ENCODE peak calls at places on chromosomes 4 and X, in six cellular contexts. One of them, this sample, is unnamed.

GRCh38 chr4:95296052-95296451 is 252.7 kb downstream of the UNC5C start:
- DNase-seq in NCI-H2107: no peak
- DNase-seq in bronchial epithelial cell: no peak
- DNase-seq in NCI-H1930: no peak
- DNase-seq in left cardiac atrium: no peak
- DNase-seq in nephron progenitor cell: no peak
- DNase-seq in this sample: no peak

GRCh38 chrX:41382699-41383645 is 49.0 kb downstream of the DDX3X start:
- DNase-seq in NCI-H1930: no peak
- DNase-seq in nephron progenitor cell: no peak
- DNase-seq in left cardiac atrium: no peak
- DNase-seq in NCI-H2107: peak; percentile 10
- DNase-seq in bronchial epithelial cell: no peak
- DNase-seq in this sample: no peak

GRCh38 chr4:7647932-7648812 is 213.4 kb upstream of the PSAPL1 start:
- DNase-seq in NCI-H2107: no peak
- DNase-seq in bronchial epithelial cell: no peak
- DNase-seq in NCI-H1930: no peak
- DNase-seq in nephron progenitor cell: no peak
- DNase-seq in left cardiac atrium: no peak
- DNase-seq in this sample: no peak

GRCh38 chrX:136652822-136653723 is 5.1 kb downstream of the CD40LG start:
- DNase-seq in NCI-H2107: no peak
- DNase-seq in bronchial epithelial cell: no peak
- DNase-seq in left cardiac atrium: no peak
- DNase-seq in NCI-H1930: no peak
- DNase-seq in nephron progenitor cell: no peak
- DNase-seq in this sample: no peak

GRCh38 chr4:40731792-40732245 is 17.9 kb upstream of the NSUN7 start:
- DNase-seq in bronchial epithelial cell: no peak
- DNase-seq in NCI-H2107: peak; percentile 38
- DNase-seq in NCI-H1930: no peak
- DNase-seq in nephron progenitor cell: no peak
- DNase-seq in left cardiac atrium: peak; percentile 60
- DNase-seq in this sample: no peak

GRCh38 chrX:153448556-153449280 is 2.9 kb upstream of the TREX2 start:
- DNase-seq in nephron progenitor cell: no peak
- DNase-seq in NCI-H2107: no peak
- DNase-seq in left cardiac atrium: no peak
- DNase-seq in bronchial epithelial cell: no peak
- DNase-seq in NCI-H1930: no peak
- DNase-seq in this sample: no peak

GRCh38 chrX:31500920-31501319 is 429.1 kb upstream of the FTHL17 start:
- DNase-seq in nephron progenitor cell: no peak
- DNase-seq in NCI-H1930: no peak
- DNase-seq in NCI-H2107: no peak
- DNase-seq in left cardiac atrium: no peak
- DNase-seq in bronchial epithelial cell: peak; percentile 32
- DNase-seq in this sample: no peak

GRCh38 chrX:119272882-119273806 is 37.1 kb downstream of the PGRMC1 start:
- DNase-seq in bronchial epithelial cell: peak; percentile 50
- DNase-seq in NCI-H1930: no peak
- DNase-seq in NCI-H2107: no peak
- DNase-seq in nephron progenitor cell: no peak
- DNase-seq in left cardiac atrium: peak; percentile 50
- DNase-seq in this sample: no peak

GRCh38 chr4:185941476-185941875 is 127.5 kb upstream of the TLR3 start:
- DNase-seq in left cardiac atrium: no peak
- DNase-seq in NCI-H1930: no peak
- DNase-seq in NCI-H2107: no peak
- DNase-seq in nephron progenitor cell: no peak
- DNase-seq in bronchial epithelial cell: peak; percentile 46
- DNase-seq in this sample: no peak

GRCh38 chr4:15729910-15730533 is 27.2 kb downstream of the BST1 start:
- DNase-seq in NCI-H1930: peak; percentile 21
- DNase-seq in bronchial epithelial cell: peak; percentile 51
- DNase-seq in nephron progenitor cell: peak; percentile 11
- DNase-seq in NCI-H2107: peak; percentile 1
- DNase-seq in left cardiac atrium: no peak
- DNase-seq in this sample: no peak

GRCh38 chr4:76950052-76950845 is 697 bp downstream of the SEPTIN11 start:
- DNase-seq in NCI-H1930: no peak
- DNase-seq in nephron progenitor cell: peak; percentile 56
- DNase-seq in NCI-H2107: no peak
- DNase-seq in bronchial epithelial cell: no peak
- DNase-seq in left cardiac atrium: peak; percentile 58
- DNase-seq in this sample: no peak

GRCh38 chr4:181350578-181351420 is 892.4 kb upstream of the TENM3 start:
- DNase-seq in NCI-H1930: no peak
- DNase-seq in NCI-H2107: no peak
- DNase-seq in bronchial epithelial cell: no peak
- DNase-seq in nephron progenitor cell: peak; percentile 15
- DNase-seq in left cardiac atrium: no peak
- DNase-seq in this sample: no peak

GRCh38 chr4:113101669-113102068 is 52.2 kb downstream of the ANK2 start:
- DNase-seq in NCI-H1930: no peak
- DNase-seq in nephron progenitor cell: no peak
- DNase-seq in NCI-H2107: no peak
- DNase-seq in bronchial epithelial cell: peak; percentile 18
- DNase-seq in left cardiac atrium: no peak
- DNase-seq in this sample: peak; percentile 2

GRCh38 chrX:153457136-153457825 is 11.4 kb upstream of the TREX2 start:
- DNase-seq in NCI-H1930: no peak
- DNase-seq in bronchial epithelial cell: no peak
- DNase-seq in nephron progenitor cell: no peak
- DNase-seq in left cardiac atrium: peak; percentile 5
- DNase-seq in NCI-H2107: no peak
- DNase-seq in this sample: no peak

GRCh38 chrX:9878141-9878875 is 88.8 kb upstream of the CLDN34 start:
- DNase-seq in NCI-H2107: peak; percentile 26
- DNase-seq in nephron progenitor cell: no peak
- DNase-seq in bronchial epithelial cell: peak; percentile 20
- DNase-seq in NCI-H1930: no peak
- DNase-seq in left cardiac atrium: no peak
- DNase-seq in this sample: no peak

GRCh38 chr4:39574946-39575345 is 47.7 kb upstream of the UGDH start:
- DNase-seq in NCI-H2107: no peak
- DNase-seq in bronchial epithelial cell: no peak
- DNase-seq in NCI-H1930: no peak
- DNase-seq in nephron progenitor cell: no peak
- DNase-seq in left cardiac atrium: no peak
- DNase-seq in this sample: no peak

GRCh38 chr4:7541414-7541810 is 106.7 kb upstream of the PSAPL1 start:
- DNase-seq in nephron progenitor cell: no peak
- DNase-seq in bronchial epithelial cell: no peak
- DNase-seq in left cardiac atrium: no peak
- DNase-seq in NCI-H2107: no peak
- DNase-seq in NCI-H1930: no peak
- DNase-seq in this sample: no peak

GRCh38 chrX:82081027-82081426 is 879.1 kb downstream of the SH3BGRL start:
- DNase-seq in nephron progenitor cell: no peak
- DNase-seq in NCI-H1930: no peak
- DNase-seq in NCI-H2107: no peak
- DNase-seq in left cardiac atrium: no peak
- DNase-seq in bronchial epithelial cell: no peak
- DNase-seq in this sample: no peak

GRCh38 chr4:53132117-53132889 is 233.6 kb downstream of the SCFD2 start:
- DNase-seq in nephron progenitor cell: no peak
- DNase-seq in NCI-H1930: no peak
- DNase-seq in left cardiac atrium: no peak
- DNase-seq in bronchial epithelial cell: no peak
- DNase-seq in NCI-H2107: no peak
- DNase-seq in this sample: no peak

GRCh38 chrX:134075894-134076718 is 90.7 kb upstream of the GPC3 start:
- DNase-seq in bronchial epithelial cell: no peak
- DNase-seq in NCI-H2107: no peak
- DNase-seq in nephron progenitor cell: no peak
- DNase-seq in left cardiac atrium: no peak
- DNase-seq in NCI-H1930: no peak
- DNase-seq in this sample: no peak

GRCh38 chrX:125090046-125090445 is 229.6 kb upstream of the TEX13C start:
- DNase-seq in NCI-H2107: no peak
- DNase-seq in left cardiac atrium: no peak
- DNase-seq in nephron progenitor cell: no peak
- DNase-seq in bronchial epithelial cell: peak; percentile 4
- DNase-seq in NCI-H1930: no peak
- DNase-seq in this sample: no peak

GRCh38 chrX:11053351-11053750 is 57.8 kb upstream of the HCCS start:
- DNase-seq in NCI-H2107: no peak
- DNase-seq in left cardiac atrium: no peak
- DNase-seq in bronchial epithelial cell: no peak
- DNase-seq in nephron progenitor cell: no peak
- DNase-seq in NCI-H1930: no peak
- DNase-seq in this sample: no peak

GRCh38 chr4:83189631-83190136 is 75.2 kb upstream of the PLAC8 start:
- DNase-seq in left cardiac atrium: no peak
- DNase-seq in NCI-H1930: no peak
- DNase-seq in bronchial epithelial cell: peak; percentile 46
- DNase-seq in NCI-H2107: peak; percentile 12
- DNase-seq in nephron progenitor cell: peak; percentile 8
- DNase-seq in this sample: no peak

GRCh38 chr4:142274137-142274536 is 572.0 kb downstream of the INPP4B start:
- DNase-seq in bronchial epithelial cell: peak; percentile 85
- DNase-seq in NCI-H2107: no peak
- DNase-seq in NCI-H1930: no peak
- DNase-seq in left cardiac atrium: no peak
- DNase-seq in nephron progenitor cell: no peak
- DNase-seq in this sample: no peak